ENCODE peak calls at places on chromosomes 2 and 18, in five cellular contexts. One of them, this sample, is unnamed.

GRCh38 chr2:47594656-47595055 is 188.3 kb upstream of the MSH6 start:
- DNase-seq in cardiac muscle cell: no peak
- DNase-seq in WTC11: no peak
- DNase-seq in Peyer's patch: no peak
- DNase-seq in BE2C: no peak
- DNase-seq in this sample: no peak

GRCh38 chr18:63312731-63313408 is 6.7 kb downstream of the BCL2 start:
- DNase-seq in cardiac muscle cell: no peak
- DNase-seq in WTC11: no peak
- DNase-seq in Peyer's patch: no peak
- DNase-seq in BE2C: no peak
- DNase-seq in this sample: no peak

GRCh38 chr2:134705861-134706586 is 12.8 kb downstream of the TMEM163 start:
- DNase-seq in cardiac muscle cell: no peak
- DNase-seq in WTC11: peak; percentile 54
- DNase-seq in Peyer's patch: no peak
- DNase-seq in BE2C: no peak
- DNase-seq in this sample: no peak

GRCh38 chr2:11409184-11409959 is 56.6 kb downstream of the E2F6 start:
- DNase-seq in cardiac muscle cell: no peak
- DNase-seq in WTC11: no peak
- DNase-seq in Peyer's patch: no peak
- DNase-seq in BE2C: no peak
- DNase-seq in this sample: no peak

GRCh38 chr2:112163541-112163981 is 25.4 kb downstream of the FBLN7 start:
- DNase-seq in cardiac muscle cell: no peak
- DNase-seq in WTC11: no peak
- DNase-seq in Peyer's patch: no peak
- DNase-seq in BE2C: no peak
- DNase-seq in this sample: no peak

GRCh38 chr2:239279508-239280295 is 121.1 kb downstream of the HDAC4 start:
- DNase-seq in cardiac muscle cell: no peak
- DNase-seq in WTC11: peak; percentile 4
- DNase-seq in Peyer's patch: peak; percentile 43
- DNase-seq in BE2C: peak; percentile 5
- DNase-seq in this sample: peak; percentile 21

GRCh38 chr2:147937744-147938349 is 82.7 kb downstream of the ORC4 start:
- DNase-seq in cardiac muscle cell: peak; percentile 41
- DNase-seq in WTC11: no peak
- DNase-seq in Peyer's patch: no peak
- DNase-seq in BE2C: no peak
- DNase-seq in this sample: no peak

GRCh38 chr2:63982335-63982734 is 36.9 kb downstream of the VPS54 start:
- DNase-seq in cardiac muscle cell: no peak
- DNase-seq in WTC11: no peak
- DNase-seq in Peyer's patch: no peak
- DNase-seq in BE2C: no peak
- DNase-seq in this sample: no peak

GRCh38 chr2:179440642-179441251 is 176.1 kb upstream of the SESTD1 start:
- DNase-seq in cardiac muscle cell: no peak
- DNase-seq in WTC11: no peak
- DNase-seq in Peyer's patch: no peak
- DNase-seq in BE2C: no peak
- DNase-seq in this sample: no peak

GRCh38 chr2:174729797-174730529 is 34.3 kb downstream of the CHRNA1 start:
- DNase-seq in cardiac muscle cell: peak; percentile 39
- DNase-seq in WTC11: peak; percentile 65
- DNase-seq in Peyer's patch: no peak
- DNase-seq in BE2C: peak; percentile 34
- DNase-seq in this sample: no peak

GRCh38 chr2:111054791-111055627 is 65.7 kb upstream of the BCL2L11 start:
- DNase-seq in cardiac muscle cell: no peak
- DNase-seq in WTC11: no peak
- DNase-seq in Peyer's patch: no peak
- DNase-seq in BE2C: no peak
- DNase-seq in this sample: no peak

GRCh38 chr2:228593992-228594391 is 412.5 kb upstream of the SPHKAP start:
- DNase-seq in cardiac muscle cell: no peak
- DNase-seq in WTC11: no peak
- DNase-seq in Peyer's patch: no peak
- DNase-seq in BE2C: no peak
- DNase-seq in this sample: no peak

GRCh38 chr2:215748446-215748845 is 264.9 kb downstream of the MREG start:
- DNase-seq in cardiac muscle cell: no peak
- DNase-seq in WTC11: no peak
- DNase-seq in Peyer's patch: no peak
- DNase-seq in BE2C: no peak
- DNase-seq in this sample: no peak

GRCh38 chr18:79704631-79705030 is 25.0 kb downstream of the CTDP1 start:
- DNase-seq in cardiac muscle cell: no peak
- DNase-seq in WTC11: no peak
- DNase-seq in Peyer's patch: no peak
- DNase-seq in BE2C: no peak
- DNase-seq in this sample: no peak

GRCh38 chr2:73027340-73027739 is 44.2 kb downstream of the SFXN5 start:
- DNase-seq in cardiac muscle cell: no peak
- DNase-seq in WTC11: no peak
- DNase-seq in Peyer's patch: no peak
- DNase-seq in BE2C: no peak
- DNase-seq in this sample: no peak

GRCh38 chr2:106020032-106020431 is 174.1 kb downstream of the UXS1 start:
- DNase-seq in cardiac muscle cell: no peak
- DNase-seq in WTC11: no peak
- DNase-seq in Peyer's patch: no peak
- DNase-seq in BE2C: no peak
- DNase-seq in this sample: no peak

GRCh38 chr18:79395761-79396404 is at the start of gene NFATC1:
- DNase-seq in cardiac muscle cell: peak; percentile 90
- DNase-seq in WTC11: peak; percentile 75
- DNase-seq in Peyer's patch: peak; percentile 66
- DNase-seq in BE2C: no peak
- DNase-seq in this sample: peak; percentile 51

GRCh38 chr2:47490406-47490805 is 87.5 kb downstream of the MSH2 start:
- DNase-seq in cardiac muscle cell: no peak
- DNase-seq in WTC11: no peak
- DNase-seq in Peyer's patch: no peak
- DNase-seq in BE2C: no peak
- DNase-seq in this sample: no peak

GRCh38 chr2:222448806-222449205 is 24.5 kb downstream of the SGPP2 start:
- DNase-seq in cardiac muscle cell: no peak
- DNase-seq in WTC11: no peak
- DNase-seq in Peyer's patch: no peak
- DNase-seq in BE2C: no peak
- DNase-seq in this sample: no peak

GRCh38 chr2:180461761-180462160 is 454.7 kb upstream of the CWC22 start:
- DNase-seq in cardiac muscle cell: no peak
- DNase-seq in WTC11: no peak
- DNase-seq in Peyer's patch: no peak
- DNase-seq in BE2C: no peak
- DNase-seq in this sample: no peak

GRCh38 chr2:167342769-167343168 is 454.5 kb downstream of the XIRP2 start:
- DNase-seq in cardiac muscle cell: peak; percentile 40
- DNase-seq in WTC11: no peak
- DNase-seq in Peyer's patch: no peak
- DNase-seq in BE2C: no peak
- DNase-seq in this sample: no peak

GRCh38 chr2:30351941-30352340 is 95.1 kb upstream of the LCLAT1 start:
- DNase-seq in cardiac muscle cell: no peak
- DNase-seq in WTC11: no peak
- DNase-seq in Peyer's patch: no peak
- DNase-seq in BE2C: no peak
- DNase-seq in this sample: no peak

GRCh38 chr2:30354621-30355020 is 92.4 kb upstream of the LCLAT1 start:
- DNase-seq in cardiac muscle cell: no peak
- DNase-seq in WTC11: no peak
- DNase-seq in Peyer's patch: no peak
- DNase-seq in BE2C: no peak
- DNase-seq in this sample: no peak

GRCh38 chr2:30356061-30356460 is 91.0 kb upstream of the LCLAT1 start:
- DNase-seq in cardiac muscle cell: no peak
- DNase-seq in WTC11: no peak
- DNase-seq in Peyer's patch: no peak
- DNase-seq in BE2C: no peak
- DNase-seq in this sample: no peak

GRCh38 chr2:30355306-30355705 is 91.7 kb upstream of the LCLAT1 start:
- DNase-seq in cardiac muscle cell: no peak
- DNase-seq in WTC11: no peak
- DNase-seq in Peyer's patch: no peak
- DNase-seq in BE2C: no peak
- DNase-seq in this sample: no peak

DNA sequence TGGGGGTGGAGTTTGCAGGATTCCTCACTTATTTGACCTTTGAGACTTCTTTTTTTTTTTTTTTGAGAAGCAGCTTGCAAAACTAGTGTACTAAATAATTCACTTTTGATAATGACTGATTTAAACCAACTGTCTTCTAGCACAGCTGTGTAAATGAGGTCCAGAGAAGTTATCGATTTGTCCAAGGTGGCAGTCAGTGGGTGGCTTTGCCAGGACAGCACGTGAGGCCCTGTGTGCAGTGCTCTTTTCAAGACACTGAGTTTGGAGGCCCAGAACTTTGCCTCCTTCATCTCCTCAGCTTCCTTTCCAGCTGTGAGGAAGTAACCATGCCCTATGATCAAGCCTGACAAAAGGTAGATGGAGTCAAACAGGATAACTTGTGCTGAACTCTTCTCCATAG is 92.9 kb upstream of the LCLAT1 start:
- DNase-seq in cardiac muscle cell: no peak
- DNase-seq in WTC11: no peak
- DNase-seq in Peyer's patch: no peak
- DNase-seq in BE2C: no peak
- DNase-seq in this sample: no peak
- TF ChIP-seq CTCF in cardiac muscle cell: no peak
- TF ChIP-seq CTCF in WTC11: no peak
- TF ChIP-seq CTCF in Peyer's patch: no peak
- TF ChIP-seq CTCF in BE2C: no peak
- TF ChIP-seq CTCF in this sample: no peak

DNA sequence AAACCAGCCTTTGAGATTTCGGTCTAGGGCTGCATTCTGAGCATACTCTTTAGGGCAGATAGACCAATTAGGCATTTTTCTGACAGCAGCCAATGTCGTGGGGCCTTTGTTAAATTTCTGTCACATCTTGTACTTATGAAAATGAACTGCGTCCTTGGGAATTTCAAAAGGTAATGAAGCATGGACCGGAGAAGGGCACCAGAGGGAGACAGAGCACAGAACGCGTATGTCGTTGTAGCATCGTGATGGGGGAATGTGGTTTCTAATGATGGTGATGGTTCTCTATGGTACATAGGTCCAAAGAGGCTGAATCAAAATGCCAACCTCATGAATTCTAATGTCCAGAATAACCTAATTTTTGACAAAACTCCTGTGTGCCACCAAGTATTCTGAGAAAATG is 483.9 kb upstream of the CRIM1 start:
- DNase-seq in cardiac muscle cell: peak; percentile 27
- DNase-seq in WTC11: no peak
- DNase-seq in Peyer's patch: no peak
- DNase-seq in BE2C: no peak
- DNase-seq in this sample: no peak
- TF ChIP-seq CTCF in cardiac muscle cell: no peak
- TF ChIP-seq CTCF in WTC11: no peak
- TF ChIP-seq CTCF in Peyer's patch: peak; percentile 12
- TF ChIP-seq CTCF in BE2C: peak; percentile 43
- TF ChIP-seq CTCF in this sample: no peak

GRCh38 chr2:1553671-1554295 is 140.5 kb downstream of the TPO start:
- DNase-seq in cardiac muscle cell: no peak
- DNase-seq in WTC11: no peak
- DNase-seq in Peyer's patch: peak; percentile 9
- DNase-seq in BE2C: no peak
- DNase-seq in this sample: no peak
- TF ChIP-seq CTCF in cardiac muscle cell: peak; percentile 35
- TF ChIP-seq CTCF in WTC11: no peak
- TF ChIP-seq CTCF in Peyer's patch: no peak
- TF ChIP-seq CTCF in BE2C: no peak
- TF ChIP-seq CTCF in this sample: no peak

GRCh38 chr18:75211002-75211621 is 515 bp downstream of the TSHZ1 start:
- DNase-seq in cardiac muscle cell: peak; percentile 64
- DNase-seq in WTC11: no peak
- DNase-seq in Peyer's patch: peak; percentile 62
- DNase-seq in BE2C: no peak
- DNase-seq in this sample: no peak
- TF ChIP-seq CTCF in cardiac muscle cell: no peak
- TF ChIP-seq CTCF in WTC11: no peak
- TF ChIP-seq CTCF in Peyer's patch: no peak
- TF ChIP-seq CTCF in BE2C: no peak
- TF ChIP-seq CTCF in this sample: no peak

DNA sequence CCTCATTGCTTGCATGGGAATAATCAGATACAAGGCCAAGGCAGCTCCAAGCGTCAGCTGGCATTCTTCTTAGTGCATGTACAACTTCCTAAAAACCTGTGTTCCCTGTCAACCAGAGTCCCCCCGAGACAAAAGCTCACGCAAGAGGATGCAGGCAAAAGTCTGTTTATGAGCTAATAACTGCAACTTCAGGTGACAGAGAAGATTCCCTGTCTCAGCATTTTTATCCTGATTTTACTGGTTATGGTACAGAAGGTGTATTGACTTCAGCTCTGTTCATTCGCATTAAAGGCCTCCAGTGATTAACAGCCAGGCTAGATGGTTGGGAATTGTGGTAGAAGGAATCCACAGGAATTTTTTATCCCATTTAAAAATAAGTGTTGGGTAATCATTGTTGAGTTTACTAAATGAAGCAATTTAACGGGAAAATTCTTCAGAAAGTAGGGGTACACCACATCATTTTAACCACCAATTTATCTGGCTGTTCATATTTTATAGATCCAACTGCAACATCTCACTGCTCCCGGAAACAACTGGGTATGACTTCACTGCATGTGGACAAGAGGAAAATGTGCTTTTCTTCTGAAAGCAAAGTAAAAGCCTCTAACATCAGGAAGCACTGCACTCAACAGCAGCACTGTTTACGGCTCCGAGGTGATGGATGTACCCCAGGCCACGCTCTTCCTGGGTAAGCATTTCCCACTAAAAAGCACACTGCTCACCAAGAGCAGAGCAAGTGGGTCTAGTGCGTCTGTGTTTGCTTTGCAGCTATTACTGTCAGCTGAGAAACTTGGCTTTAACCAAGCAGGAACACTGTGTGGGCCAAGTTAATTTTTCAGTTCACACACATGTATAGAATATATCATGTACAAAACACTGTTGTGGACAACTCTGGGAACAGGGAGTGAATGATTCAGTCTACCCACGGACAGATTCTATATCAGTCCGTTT is 31.9 kb downstream of the CCBE1 start:
- DNase-seq in cardiac muscle cell: no peak
- DNase-seq in WTC11: no peak
- DNase-seq in Peyer's patch: no peak
- DNase-seq in BE2C: no peak
- DNase-seq in this sample: no peak
- TF ChIP-seq CTCF in cardiac muscle cell: no peak
- TF ChIP-seq CTCF in WTC11: no peak
- TF ChIP-seq CTCF in Peyer's patch: no peak
- TF ChIP-seq CTCF in BE2C: no peak
- TF ChIP-seq CTCF in this sample: no peak

This sample was measured in stomach.